ENCODE peak calls at places on chromosome 2, in seven cellular contexts. F is fibroblast of the aortic adventitia; N is EH; T is M059J; Z is activated CD8-positive, alpha-beta memory T cell treated with anti-CD3 and anti-CD28 coated beads, Interleukin-2, amount 50 U/mL, for 48 hours; M is bronchial epithelial cell; P is activated T-helper 1 cell treated with Interleukin-2 at 50 U/mL for 16 hours. W is an unnamed sample.

GRCh38 chr2:3127279-3127690 is 250.3 kb downstream of the EIPR1 start:
- DNase-seq in F (no peak), N (peak), T (no peak), Z (no peak), M (no peak), P (no peak), W (no peak)

GRCh38 chr2:207782238-207783030 is 12.7 kb upstream of the FZD5 start:
- DNase-seq in F (no peak), N (no peak), T (no peak), Z (no peak), M (peak), P (no peak), W (no peak)

GRCh38 chr2:222299926-222300724 is 1.3 kb upstream of the PAX3 start:
- DNase-seq in F (no peak), N (no peak), T (no peak), Z (no peak), M (no peak), P (no peak), W (no peak)

GRCh38 chr2:160836755-160837154 is 323.5 kb upstream of the TANK start:
- DNase-seq in F (peak), N (peak), T (peak), Z (no peak), M (peak), P (no peak), W (peak)

GRCh38 chr2:129712586-129712985 is 266.9 kb upstream of the RAB6C start:
- DNase-seq in F (no peak), N (no peak), T (no peak), Z (no peak), M (no peak), P (no peak), W (no peak)

GRCh38 chr2:208406474-208407451 is at the start of gene PTH2R:
- DNase-seq in F (no peak), N (no peak), T (no peak), Z (peak), M (no peak), P (no peak), W (no peak)

GRCh38 chr2:212227755-212228154 is 310.8 kb downstream of the ERBB4 start:
- DNase-seq in F (peak), N (peak), T (peak), Z (no peak), M (peak), P (no peak), W (peak)

GRCh38 chr2:31216734-31217133 is 581 bp downstream of the CAPN14 start:
- DNase-seq in F (no peak), N (no peak), T (no peak), Z (no peak), M (no peak), P (no peak), W (no peak)

GRCh38 chr2:44945676-44946427 is 4.3 kb downstream of the SIX3 start:
- DNase-seq in F (no peak), N (no peak), T (no peak), Z (no peak), M (no peak), P (no peak), W (no peak)